ENCODE peak calls at places on chromosomes 11 and 22, in four cellular contexts. J is spleen; H is psoas muscle; F is effector memory CD4-positive, alpha-beta T cell. K is an unnamed sample.

GRCh38 chr11:118147502-118147901 is 5.1 kb downstream of the SCN4B start:
- DNase-seq in F (no peak), J (no peak), H (peak), K (no peak)

GRCh38 chr11:10436224-10436623 is 18.8 kb upstream of the AMPD3 start:
- DNase-seq in H (no peak), J (no peak), F (no peak), K (no peak)

GRCh38 chr11:73402834-73403185 is 26.6 kb downstream of the RELT start:
- DNase-seq in F (no peak), J (no peak), H (no peak), K (no peak)

GRCh38 chr11:111531687-111532364 is 8.7 kb upstream of the LAYN start:
- DNase-seq in J (no peak), H (no peak), F (no peak), K (peak)

GRCh38 chr11:44758996-44759395 is 32.2 kb downstream of the TSPAN18 start:
- DNase-seq in J (no peak), H (no peak), F (no peak), K (no peak)

GRCh38 chr11:80165763-80166162 is 724.9 kb upstream of the TENM4 start:
- DNase-seq in J (no peak), H (no peak), F (no peak), K (no peak)

GRCh38 chr22:38755155-38755910 is 465 bp downstream of the SUN2 start:
- DNase-seq in H (peak), F (peak), J (peak), K (peak)

GRCh38 chr11:33044281-33044680 is 4.9 kb downstream of the TCP11L1 start:
- DNase-seq in H (no peak), F (no peak), J (no peak), K (no peak)

GRCh38 chr22:35409783-35410662 is 10.1 kb downstream of the MCM5 start:
- DNase-seq in J (peak), F (no peak), H (no peak), K (peak)

GRCh38 chr11:107562647-107563208 is 2.8 kb downstream of the ALKBH8 start:
- DNase-seq in J (no peak), H (no peak), F (no peak), K (no peak)

GRCh38 chr11:65288706-65289536 is 25.7 kb upstream of the CDC42EP2 start:
- DNase-seq in J (no peak), H (peak), F (no peak), K (peak)

GRCh38 chr22:49460662-49461371 is 366.9 kb downstream of the BRD1 start:
- DNase-seq in H (no peak), F (no peak), J (no peak), K (no peak)

GRCh38 chr22:35883028-35883620 is 145.5 kb downstream of the RBFOX2 start:
- DNase-seq in J (no peak), H (no peak), F (no peak), K (peak)

GRCh38 chr11:87675993-87676392 is 499.2 kb downstream of the RAB38 start:
- DNase-seq in J (no peak), H (no peak), F (no peak), K (no peak)

GRCh38 chr22:48192920-48193319 is 1430.5 kb downstream of the TBC1D22A start:
- DNase-seq in F (no peak), H (no peak), J (no peak), K (no peak)

GRCh38 chr22:44578516-44579230 is 80.6 kb upstream of the RTL6 start:
- DNase-seq in H (no peak), J (peak), F (no peak), K (no peak)

GRCh38 chr22:25062378-25063095 is 110.0 kb downstream of the KIAA1671 start:
- DNase-seq in J (peak), F (peak), H (peak), K (no peak)

GRCh38 chr11:10895285-10895684 is 37.4 kb upstream of the ZBED5 start:
- DNase-seq in H (no peak), J (no peak), F (no peak), K (no peak)

GRCh38 chr11:10050561-10050960 is 243.5 kb downstream of the SBF2 start:
- DNase-seq in H (no peak), F (no peak), J (no peak), K (no peak)

DNA sequence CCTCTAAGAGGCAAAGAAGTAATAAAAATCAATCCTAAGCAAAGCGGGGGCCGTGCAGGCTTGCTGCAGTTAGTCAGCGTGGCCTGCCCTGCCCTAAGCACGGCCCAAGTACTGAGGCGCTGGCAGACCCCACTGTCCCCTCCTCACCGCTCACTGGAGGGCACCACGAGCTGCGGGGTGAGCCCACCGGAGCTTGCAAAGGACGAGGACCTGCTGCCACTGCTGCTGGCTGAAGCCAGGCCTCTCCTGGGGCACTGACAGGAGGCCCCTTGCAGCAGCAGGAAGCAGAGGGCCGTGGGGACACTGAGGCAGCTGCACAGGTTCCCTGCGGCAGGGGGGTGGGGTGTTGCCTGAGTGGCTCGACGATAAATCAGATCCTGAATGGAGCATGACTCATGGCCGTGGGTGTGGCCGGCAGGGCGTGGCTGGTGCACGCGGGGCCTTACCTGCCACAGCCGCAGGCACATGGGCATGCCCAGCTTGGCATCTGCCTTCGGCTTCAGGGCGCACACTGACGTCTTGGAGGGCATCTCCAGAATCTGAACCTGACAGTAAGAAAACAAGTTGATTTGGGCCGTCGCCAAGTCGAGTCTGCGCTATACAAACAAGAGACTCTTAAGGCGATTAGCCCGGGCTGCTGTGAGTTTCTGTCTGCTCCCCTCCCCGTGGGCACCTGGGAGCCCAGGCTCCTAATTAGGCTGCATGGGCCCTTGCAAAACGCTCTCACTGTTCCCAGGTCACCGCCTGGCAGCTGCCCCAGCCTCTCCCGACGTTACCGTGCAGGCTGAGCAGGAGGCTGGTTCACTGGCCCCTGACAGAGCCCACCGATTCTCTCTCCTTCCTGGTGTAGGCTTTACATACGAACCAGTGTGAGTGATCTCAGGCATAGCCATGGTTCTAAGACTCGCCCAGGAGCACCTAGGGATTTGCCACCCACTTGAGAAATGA is 45.9 kb downstream of the TBX1 start:
- DNase-seq in F (no peak), H (peak), J (peak), K (peak)
- H3K4me3 ChIP-seq in F (no peak), H (no peak), J (no peak), K (no peak)

DNA sequence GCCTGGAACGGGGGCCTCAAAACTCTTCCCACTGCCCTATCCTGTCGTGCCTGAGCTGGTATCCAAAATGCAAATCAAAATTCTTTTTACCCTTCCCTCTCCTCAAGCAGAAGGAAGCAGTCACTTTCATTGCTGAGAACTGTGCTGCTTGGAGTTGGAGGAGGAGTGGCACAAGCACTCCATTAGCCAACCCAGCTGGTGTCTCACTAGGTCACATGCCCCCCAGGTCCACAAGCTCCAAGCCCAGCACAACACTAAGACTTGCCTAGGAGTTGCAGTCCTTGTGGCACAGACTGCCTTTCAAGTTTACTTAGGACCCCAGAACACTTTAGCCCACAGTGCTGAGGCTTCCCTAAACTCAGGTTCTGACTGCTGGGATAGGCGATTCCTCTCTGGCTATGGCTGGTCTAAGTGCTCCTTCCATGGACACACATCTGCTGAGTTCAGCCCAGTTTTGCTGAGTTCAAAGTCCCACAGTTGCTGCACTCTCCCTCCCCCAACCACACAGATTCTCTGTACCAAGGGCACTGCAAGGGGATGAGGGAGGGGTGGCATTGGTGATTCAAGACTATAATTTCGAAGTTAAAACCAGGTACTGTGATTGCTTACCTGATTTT is 68.6 kb downstream of the CHRDL2 start:
- DNase-seq in J (no peak), F (no peak), H (no peak), K (no peak)
- H3K27ac ChIP-seq in J (no peak), F (no peak), H (no peak), K (no peak)

DNA sequence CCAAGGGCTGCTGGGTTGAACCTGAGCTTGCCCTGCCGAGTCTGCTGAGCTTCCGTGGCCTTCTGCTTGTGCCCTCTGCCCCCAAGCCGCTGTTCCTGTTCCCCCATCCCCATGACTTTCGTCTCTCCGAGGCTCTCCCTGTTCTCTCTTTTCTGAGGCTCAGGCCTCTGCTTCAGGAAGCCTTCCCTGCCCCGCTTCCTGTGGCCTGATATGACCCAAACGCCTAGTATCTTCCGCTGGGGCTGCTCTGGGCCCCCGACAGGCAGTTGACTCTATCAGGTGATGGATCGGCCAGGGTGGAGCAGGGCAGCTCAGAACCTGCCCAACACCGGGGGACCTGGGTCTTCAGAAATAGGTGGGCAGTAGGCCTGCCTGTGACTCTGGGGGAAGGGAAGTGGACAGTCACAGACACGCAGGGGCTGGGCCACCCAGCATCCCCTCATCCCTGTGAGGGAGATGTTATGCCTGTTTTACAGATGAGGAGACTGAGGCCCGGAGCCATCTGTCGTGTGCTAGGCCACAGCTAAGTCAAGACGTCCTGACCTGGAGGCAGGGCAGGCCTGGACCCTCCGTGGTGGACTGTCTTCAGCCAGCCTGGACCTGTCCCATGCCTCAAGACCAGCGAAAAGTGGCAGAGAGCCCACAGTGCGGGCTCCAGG is 16.3 kb downstream of the BAD start:
- DNase-seq in H (peak), F (no peak), J (peak), K (no peak)
- H3K4me3 ChIP-seq in H (peak), F (no peak), J (no peak), K (peak)

GRCh38 chr11:15975742-15976141 is 380.6 kb downstream of the SOX6 start:
- DNase-seq in J (no peak), F (no peak), H (no peak), K (no peak)
- H3K27ac ChIP-seq in J (no peak), F (no peak), H (peak), K (no peak)

DNA sequence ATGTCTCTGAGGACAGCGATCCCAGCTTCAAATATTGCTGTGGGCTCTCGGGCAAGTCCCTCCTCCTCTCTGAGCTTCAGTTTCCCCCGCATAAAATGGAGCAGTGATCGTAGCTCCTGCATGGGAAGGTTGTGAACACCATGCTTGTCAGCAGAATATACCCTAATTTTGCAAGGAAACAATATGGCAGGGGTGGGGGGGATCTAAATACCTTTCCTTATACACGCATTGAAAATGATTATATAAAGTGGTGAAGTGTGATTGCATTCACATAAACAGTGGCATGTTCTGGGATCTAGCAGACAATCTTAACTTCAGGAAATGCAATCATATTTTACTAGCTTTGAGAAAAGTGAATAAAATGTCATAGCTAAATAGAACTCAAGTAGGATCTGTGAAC is 24.0 kb upstream of the RTN4R start:
- DNase-seq in H (no peak), J (no peak), F (no peak), K (no peak)
- H3K4me3 ChIP-seq in H (no peak), J (no peak), F (no peak), K (no peak)

GRCh38 chr11:77589181-77589520 is 602 bp upstream of the AQP11 start:
- DNase-seq in J (no peak), H (no peak), F (no peak), K (no peak)

GRCh38 chr11:77593883-77594282 is 4.1 kb downstream of the AQP11 start:
- DNase-seq in J (no peak), F (no peak), H (no peak), K (no peak)

GRCh38 chr11:77592727-77593126 is 3.0 kb downstream of the AQP11 start:
- DNase-seq in H (no peak), F (no peak), J (no peak), K (no peak)

GRCh38 chr11:77590194-77590591 is 440 bp downstream of the AQP11 start:
- DNase-seq in F (no peak), J (no peak), H (peak), K (no peak)

DNA sequence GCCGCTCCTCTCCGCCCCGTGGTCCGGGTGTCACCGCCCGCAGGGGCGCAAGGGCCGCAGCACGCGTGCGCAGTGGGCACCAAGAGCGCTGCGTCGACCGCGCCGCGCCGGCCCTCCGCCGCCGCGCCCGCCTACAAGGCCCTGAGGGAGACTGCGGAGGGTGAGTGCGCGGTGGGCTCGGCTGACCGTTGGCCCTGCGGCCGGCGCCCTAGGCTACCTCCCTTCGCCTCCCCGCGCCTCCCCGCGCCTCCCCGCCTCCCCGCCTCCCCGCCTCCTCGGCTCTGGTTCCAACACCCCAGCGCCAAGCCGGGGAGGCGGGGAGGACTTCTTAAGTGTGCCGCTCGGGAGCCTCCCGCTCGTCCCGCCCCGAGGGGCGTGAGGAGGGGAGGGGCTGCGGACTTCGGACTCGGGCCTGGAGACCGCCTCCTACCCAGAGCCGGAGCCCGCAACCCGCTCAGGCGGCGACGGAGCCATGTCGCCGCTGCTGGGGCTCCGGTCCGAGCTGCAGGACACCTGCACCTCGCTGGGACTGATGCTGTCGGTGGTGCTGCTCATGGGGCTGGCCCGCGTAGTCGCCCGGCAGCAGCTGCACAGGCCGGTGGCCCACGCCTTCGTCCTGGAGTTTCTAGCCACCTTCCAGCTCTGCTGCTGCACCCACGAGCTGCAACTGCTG is at the start of gene AQP11:
- DNase-seq in J (peak), H (peak), F (peak), K (peak)
- H3K27ac ChIP-seq in J (peak), H (peak), F (no peak), K (peak)

GRCh38 chr22:42289671-42290269 is 19.3 kb upstream of the TCF20 start:
- DNase-seq in F (no peak), H (no peak), J (peak), K (peak)
- H3K4me3 ChIP-seq in F (no peak), H (no peak), J (no peak), K (no peak)

GRCh38 chr11:2302844-2303626 is 1.2 kb downstream of the TSPAN32 start:
- DNase-seq in H (peak), J (peak), F (no peak), K (no peak)
- H3K27ac ChIP-seq in H (no peak), J (peak), F (peak), K (no peak)

GRCh38 chr22:43561421-43562178 is 149.8 kb downstream of the MPPED1 start:
- DNase-seq in H (no peak), F (no peak), J (no peak), K (no peak)
- H3K4me3 ChIP-seq in H (no peak), F (no peak), J (no peak), K (no peak)

GRCh38 chr11:72040497-72041363 is 39.6 kb downstream of the NUMA1 start:
- DNase-seq in F (peak), J (peak), H (peak), K (peak)

GRCh38 chr11:72036687-72037086 is 38.0 kb downstream of the IL18BP start:
- DNase-seq in F (no peak), H (no peak), J (no peak), K (no peak)

GRCh38 chr11:72039108-72039850 is 40.6 kb downstream of the IL18BP start:
- DNase-seq in F (no peak), J (no peak), H (no peak), K (no peak)

GRCh38 chr11:72037554-72038311 is 39.0 kb downstream of the IL18BP start:
- DNase-seq in H (peak), J (no peak), F (no peak), K (peak)

GRCh38 chr11:72038491-72038890 is 39.8 kb downstream of the IL18BP start:
- DNase-seq in F (no peak), J (no peak), H (peak), K (no peak)
- H3K27ac ChIP-seq in F (peak), J (peak), H (peak), K (no peak)

K was measured in SJCRH30.